ENCODE peak calls at places on chromosomes 11 and 22, in four cellular contexts. R, A, Z and D are unnamed samples.

GRCh38 chr11:128713595-128713994 is 19.7 kb downstream of the FLI1 start:
- DNase-seq in R (no peak), A (no peak), Z (no peak), D (no peak)

GRCh38 chr22:38842512-38843200 is 1.2 kb downstream of the NPTXR start:
- DNase-seq in R (no peak), A (no peak), Z (no peak), D (no peak)

GRCh38 chr11:61769169-61769920 is 16.9 kb downstream of the MYRF start:
- DNase-seq in R (no peak), A (no peak), Z (no peak), D (no peak)

GRCh38 chr11:60763692-60764369 is 7.2 kb downstream of the MS4A15 start:
- DNase-seq in R (no peak), A (no peak), Z (no peak), D (no peak)

GRCh38 chr11:624705-625635 is at the start of gene CDHR5:
- DNase-seq in R (no peak), A (no peak), Z (no peak), D (no peak)

GRCh38 chr11:16096336-16096735 is 260.0 kb downstream of the SOX6 start:
- DNase-seq in R (no peak), A (no peak), Z (no peak), D (no peak)

GRCh38 chr11:57482782-57483569 is 22.6 kb downstream of the RTN4RL2 start:
- DNase-seq in R (peak), A (no peak), Z (peak), D (peak)

GRCh38 chr22:24806663-24807001 is 621 bp downstream of the SGSM1 start:
- DNase-seq in R (no peak), A (no peak), Z (no peak), D (no peak)

GRCh38 chr11:19326499-19326898 is 85.8 kb upstream of the E2F8 start:
- DNase-seq in R (no peak), A (no peak), Z (no peak), D (no peak)